ENCODE peak calls at places on chromosomes 4 and X, in four cellular contexts. One of them, this sample, is unnamed.

GRCh38 chr4:171025776-171026175 is 787.4 kb upstream of the GALNTL6 start:
- DNase-seq in WTC11: no peak
- DNase-seq in K562: peak
- DNase-seq in H1: no peak
- DNase-seq in this sample: no peak

GRCh38 chr4:168507178-168507577 is 10.3 kb downstream of the PALLD start:
- DNase-seq in WTC11: no peak
- DNase-seq in K562: no peak
- DNase-seq in H1: no peak
- DNase-seq in this sample: no peak

GRCh38 chr4:159383569-159383934 is 280.7 kb downstream of the RAPGEF2 start:
- DNase-seq in WTC11: no peak
- DNase-seq in K562: no peak
- DNase-seq in H1: peak
- DNase-seq in this sample: no peak

GRCh38 chrX:56232221-56233082 is at the start of gene KLF8:
- DNase-seq in WTC11: peak
- DNase-seq in K562: peak
- DNase-seq in H1: no peak
- DNase-seq in this sample: no peak

GRCh38 chrX:70096052-70096451 is 33.8 kb downstream of the OTUD6A start:
- DNase-seq in WTC11: peak
- DNase-seq in K562: peak
- DNase-seq in H1: no peak
- DNase-seq in this sample: no peak

GRCh38 chr4:10495651-10496050 is 38.4 kb upstream of the ZNF518B start:
- DNase-seq in WTC11: no peak
- DNase-seq in K562: peak
- DNase-seq in H1: no peak
- DNase-seq in this sample: no peak

GRCh38 chrX:101986571-101986970 is 54.7 kb upstream of the ZMAT1 start:
- DNase-seq in WTC11: no peak
- DNase-seq in K562: no peak
- DNase-seq in H1: no peak
- DNase-seq in this sample: no peak

GRCh38 chr4:3342182-3342854 is 49.5 kb downstream of the RGS12 start:
- DNase-seq in WTC11: no peak
- DNase-seq in K562: no peak
- DNase-seq in H1: no peak
- DNase-seq in this sample: no peak

GRCh38 chr4:40402556-40402955 is 67.4 kb downstream of the CHRNA9 start:
- DNase-seq in WTC11: no peak
- DNase-seq in K562: no peak
- DNase-seq in H1: no peak
- DNase-seq in this sample: no peak

GRCh38 chrX:39613508-39613921 is 484.2 kb downstream of the BCOR start:
- DNase-seq in WTC11: peak
- DNase-seq in K562: no peak
- DNase-seq in H1: peak
- DNase-seq in this sample: peak

GRCh38 chr4:3656441-3657376 is 109.5 kb upstream of the ADRA2C start:
- DNase-seq in WTC11: no peak
- DNase-seq in K562: no peak
- DNase-seq in H1: no peak
- DNase-seq in this sample: no peak

GRCh38 chr4:79048878-79049277 is 109.6 kb upstream of the PAQR3 start:
- DNase-seq in WTC11: no peak
- DNase-seq in K562: no peak
- DNase-seq in H1: no peak
- DNase-seq in this sample: no peak

GRCh38 chrX:64977830-64978229 is 1.6 kb upstream of the ZC4H2 start:
- DNase-seq in WTC11: no peak
- DNase-seq in K562: no peak
- DNase-seq in H1: no peak
- DNase-seq in this sample: no peak

GRCh38 chrX:103607385-103608304 is at the start of gene TCEAL3:
- DNase-seq in WTC11: peak
- DNase-seq in K562: no peak
- DNase-seq in H1: no peak
- DNase-seq in this sample: peak

GRCh38 chr4:16227462-16227868 is 1.2 kb upstream of the TAPT1 start:
- DNase-seq in WTC11: no peak
- DNase-seq in K562: peak
- DNase-seq in H1: no peak
- DNase-seq in this sample: peak

GRCh38 chr4:159017323-159018036 is 85.4 kb upstream of the RAPGEF2 start:
- DNase-seq in WTC11: no peak
- DNase-seq in K562: no peak
- DNase-seq in H1: no peak
- DNase-seq in this sample: no peak

GRCh38 chr4:172857026-172857425 is 311.6 kb upstream of the GALNT7 start:
- DNase-seq in WTC11: no peak
- DNase-seq in K562: no peak
- DNase-seq in H1: no peak
- DNase-seq in this sample: no peak

GRCh38 chr4:172858731-172859230 is 309.8 kb upstream of the GALNT7 start:
- DNase-seq in WTC11: no peak
- DNase-seq in K562: no peak
- DNase-seq in H1: no peak
- DNase-seq in this sample: no peak
- TF ChIP-seq TEAD4 in WTC11: no peak
- TF ChIP-seq TEAD4 in K562: no peak
- TF ChIP-seq TEAD4 in H1: no peak
- TF ChIP-seq TEAD4 in this sample: no peak

GRCh38 chrX:49767231-49767630 is 61.9 kb upstream of the PAGE4 start:
- DNase-seq in WTC11: no peak
- DNase-seq in K562: no peak
- DNase-seq in H1: no peak
- DNase-seq in this sample: no peak

GRCh38 chrX:49760288-49760885 is 64.6 kb upstream of the PAGE1 start:
- DNase-seq in WTC11: no peak
- DNase-seq in K562: no peak
- DNase-seq in H1: no peak
- DNase-seq in this sample: peak

GRCh38 chrX:49762175-49762704 is 66.5 kb upstream of the PAGE1 start:
- DNase-seq in WTC11: no peak
- DNase-seq in K562: no peak
- DNase-seq in H1: no peak
- DNase-seq in this sample: no peak

GRCh38 chrX:49756692-49757091 is 60.9 kb upstream of the PAGE1 start:
- DNase-seq in WTC11: no peak
- DNase-seq in K562: no peak
- DNase-seq in H1: no peak
- DNase-seq in this sample: no peak

DNA sequence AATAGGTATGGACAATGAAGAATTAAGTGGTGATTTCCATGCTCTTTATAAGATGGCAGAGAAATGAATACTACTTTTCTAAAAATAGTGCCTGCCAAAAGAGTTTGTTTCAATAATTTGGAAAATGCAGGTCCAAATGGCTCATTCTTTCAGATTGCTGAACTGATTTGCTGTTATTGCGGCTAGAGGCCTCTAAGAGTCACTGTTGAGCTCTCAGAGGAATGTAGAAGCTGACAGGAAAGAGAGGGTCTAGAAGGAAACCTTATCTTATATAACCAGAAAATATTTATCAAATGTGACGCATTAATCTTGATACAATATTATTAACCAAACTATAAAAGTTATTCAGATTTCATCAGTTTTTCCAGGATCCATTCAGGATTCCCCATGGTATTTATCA is 65.7 kb upstream of the PAGE1 start:
- DNase-seq in WTC11: peak
- DNase-seq in K562: peak
- DNase-seq in H1: no peak
- DNase-seq in this sample: no peak
- TF ChIP-seq TEAD4 in WTC11: no peak
- TF ChIP-seq TEAD4 in K562: no peak
- TF ChIP-seq TEAD4 in H1: no peak
- TF ChIP-seq TEAD4 in this sample: no peak

GRCh38 chr4:73586040-73586439 is 34.2 kb downstream of the RASSF6 start:
- DNase-seq in WTC11: no peak
- DNase-seq in K562: no peak
- DNase-seq in H1: no peak
- DNase-seq in this sample: no peak

GRCh38 chr4:73593631-73594241 is 26.5 kb downstream of the RASSF6 start:
- DNase-seq in WTC11: no peak
- DNase-seq in K562: peak
- DNase-seq in H1: no peak
- DNase-seq in this sample: no peak

GRCh38 chr4:73588613-73589012 is 31.6 kb downstream of the RASSF6 start:
- DNase-seq in WTC11: no peak
- DNase-seq in K562: no peak
- DNase-seq in H1: no peak
- DNase-seq in this sample: no peak

GRCh38 chr4:73589261-73589847 is 30.9 kb downstream of the RASSF6 start:
- DNase-seq in WTC11: no peak
- DNase-seq in K562: peak
- DNase-seq in H1: no peak
- DNase-seq in this sample: no peak

DNA sequence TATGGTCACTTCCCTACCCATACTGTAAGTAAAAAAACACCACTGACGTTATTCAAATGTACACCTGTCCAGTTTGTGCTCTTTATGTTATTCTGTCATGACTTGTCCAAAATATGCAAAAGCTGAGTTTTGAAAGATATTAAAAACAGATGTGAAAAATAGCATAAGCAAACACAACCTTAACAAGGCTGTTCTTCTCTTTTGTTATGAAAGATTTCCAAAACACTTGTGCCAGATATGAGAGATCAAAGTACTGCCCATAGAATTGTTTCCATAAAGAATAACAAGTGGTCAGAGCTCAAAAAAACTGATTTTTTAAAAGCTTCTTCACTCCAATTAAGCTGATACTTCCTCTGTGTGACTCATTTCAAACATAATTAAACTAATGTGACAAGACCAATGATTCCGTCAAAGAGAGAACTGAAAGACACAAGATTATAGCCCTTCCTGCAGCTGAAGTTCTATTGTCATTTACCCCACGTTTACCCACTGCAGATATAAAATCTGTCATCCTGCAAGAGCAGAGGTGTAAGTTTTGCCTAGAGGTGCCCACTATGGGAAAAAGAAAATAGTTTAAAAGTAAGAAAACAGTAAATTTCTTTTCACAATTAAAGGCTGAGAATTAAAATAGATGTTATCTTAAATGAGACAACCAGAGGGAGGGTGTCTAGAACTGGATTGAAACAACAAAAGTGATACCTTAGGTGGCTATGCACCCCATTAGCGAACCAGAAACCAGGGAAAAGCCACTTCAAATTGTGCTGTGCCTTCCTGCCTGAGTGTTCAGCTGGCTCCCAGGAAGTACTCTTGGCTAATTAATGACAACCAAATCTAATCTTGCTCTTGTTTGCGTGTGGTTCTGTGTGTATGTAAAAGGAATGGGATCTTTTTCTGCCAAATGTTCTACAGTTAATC is 30.1 kb downstream of the RASSF6 start:
- DNase-seq in WTC11: no peak
- DNase-seq in K562: no peak
- DNase-seq in H1: no peak
- DNase-seq in this sample: no peak
- TF ChIP-seq TEAD4 in WTC11: no peak
- TF ChIP-seq TEAD4 in K562: no peak
- TF ChIP-seq TEAD4 in H1: no peak
- TF ChIP-seq TEAD4 in this sample: no peak

DNA sequence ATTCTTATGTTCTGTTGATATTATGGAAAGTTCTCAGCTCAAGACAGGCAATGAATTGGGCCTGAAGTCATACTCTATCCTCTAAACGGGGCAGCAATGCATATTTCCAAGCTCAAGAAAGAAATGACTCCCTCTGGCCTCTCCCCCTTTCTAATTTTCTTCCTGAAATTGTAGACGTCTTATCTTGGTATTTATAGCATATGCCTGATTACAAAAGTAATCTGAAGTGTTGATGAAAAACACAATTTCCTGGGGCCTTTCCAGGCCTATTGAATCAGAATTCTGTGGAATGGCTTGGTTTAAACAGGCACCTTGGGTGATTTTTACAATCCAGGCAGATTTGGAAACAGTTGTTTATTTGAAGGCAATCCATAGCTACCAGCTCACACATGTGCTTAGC is 21.4 kb upstream of the PGRMC2 start:
- DNase-seq in WTC11: no peak
- DNase-seq in K562: no peak
- DNase-seq in H1: no peak
- DNase-seq in this sample: no peak
- TF ChIP-seq TEAD4 in WTC11: no peak
- TF ChIP-seq TEAD4 in K562: no peak
- TF ChIP-seq TEAD4 in H1: no peak
- TF ChIP-seq TEAD4 in this sample: no peak

GRCh38 chrX:132615396-132616131 is 126.7 kb upstream of the MBNL3 start:
- DNase-seq in WTC11: peak
- DNase-seq in K562: peak
- DNase-seq in H1: peak
- DNase-seq in this sample: no peak
- TF ChIP-seq TEAD4 in WTC11: no peak
- TF ChIP-seq TEAD4 in K562: no peak
- TF ChIP-seq TEAD4 in H1: no peak
- TF ChIP-seq TEAD4 in this sample: no peak

GRCh38 chr4:110654254-110654635 is 31.4 kb upstream of the PITX2 start:
- DNase-seq in WTC11: no peak
- DNase-seq in K562: no peak
- DNase-seq in H1: no peak
- DNase-seq in this sample: no peak

DNA sequence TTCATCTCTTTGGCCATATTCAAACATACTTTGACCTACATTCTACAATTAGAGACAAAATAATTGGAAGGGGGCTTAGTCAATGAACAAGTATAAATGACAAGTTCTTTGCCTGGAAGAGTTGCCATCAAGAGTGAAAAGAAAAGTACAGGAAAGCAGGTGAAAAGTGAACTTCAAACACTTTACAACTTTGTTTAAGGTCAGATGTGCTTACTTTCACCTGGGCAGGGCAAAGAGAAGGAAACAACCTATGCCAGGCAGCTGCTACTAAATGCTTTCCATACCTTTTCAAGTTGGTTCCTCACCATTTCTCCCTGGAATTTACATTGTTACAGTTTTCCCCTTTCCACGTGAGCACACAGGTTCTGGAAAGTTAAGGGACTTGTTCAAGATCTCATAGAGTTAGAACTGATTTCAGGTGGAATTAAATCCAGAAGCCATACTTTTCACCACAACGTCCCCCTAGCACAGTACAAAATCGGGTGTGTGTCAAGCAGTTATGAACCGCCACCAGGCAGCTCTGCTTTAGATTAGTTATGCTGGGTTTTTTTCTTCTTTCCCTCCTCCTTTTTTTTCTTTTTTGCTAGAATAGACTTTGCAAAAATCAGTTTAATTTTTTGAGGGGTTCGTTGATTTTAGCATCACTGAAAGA is 30.9 kb upstream of the PITX2 start:
- DNase-seq in WTC11: no peak
- DNase-seq in K562: no peak
- DNase-seq in H1: no peak
- DNase-seq in this sample: no peak
- TF ChIP-seq TEAD4 in WTC11: no peak
- TF ChIP-seq TEAD4 in K562: no peak
- TF ChIP-seq TEAD4 in H1: no peak
- TF ChIP-seq TEAD4 in this sample: no peak

This sample was measured in SK-N-SH.